ENCODE peak calls at places on chromosome 6, in five cellular contexts. F, A, L, V and S are unnamed samples.

GRCh38 chr6:31901415-31901952 is 402 bp downstream of the ZBTB12 start:
- DNase-seq in V (peak; percentile 59), F (peak; percentile 33), A (no peak), L (peak; percentile 54), S (peak; percentile 37)

GRCh38 chr6:6942826-6943225 is 164.9 kb upstream of the RREB1 start:
- DNase-seq in V (peak; percentile 84), L (peak; percentile 35), F (peak; percentile 46), A (no peak), S (peak; percentile 47)

GRCh38 chr6:120005292-120005976 is 655.9 kb upstream of the MAN1A1 start:
- DNase-seq in A (no peak), F (no peak), L (no peak), V (no peak), S (no peak)

GRCh38 chr6:34143196-34143883 is 2.5 kb downstream of the GRM4 start:
- DNase-seq in F (no peak), A (no peak), L (no peak), V (no peak), S (no peak)

GRCh38 chr6:5898563-5898962 is 108.2 kb downstream of the NRN1 start:
- DNase-seq in F (no peak), L (no peak), A (no peak), V (no peak), S (no peak)

GRCh38 chr6:213284-213683 is 79.0 kb upstream of the DUSP22 start:
- DNase-seq in F (no peak), A (no peak), V (no peak), L (no peak), S (no peak)

GRCh38 chr6:157684620-157685299 is 138.3 kb upstream of the SNX9 start:
- DNase-seq in A (no peak), V (no peak), F (no peak), L (no peak), S (no peak)

GRCh38 chr6:44446626-44447297 is 59.3 kb downstream of the CDC5L start:
- DNase-seq in F (no peak), V (peak; percentile 56), L (no peak), A (no peak), S (peak; percentile 80)

GRCh38 chr6:11194399-11195274 is 37.8 kb downstream of the NEDD9 start:
- DNase-seq in V (peak; percentile 94), L (no peak), F (no peak), A (no peak), S (peak; percentile 89)

GRCh38 chr6:133568970-133569889 is 319.7 kb upstream of the TCF21 start:
- DNase-seq in A (no peak), F (no peak), L (peak; percentile 43), V (peak; percentile 77), S (peak; percentile 82)

GRCh38 chr6:150691463-150691862 is 91.8 kb downstream of the PLEKHG1 start:
- DNase-seq in L (no peak), V (no peak), A (no peak), F (no peak), S (no peak)

GRCh38 chr6:41894366-41895299 is 542 bp downstream of the USP49 start:
- DNase-seq in V (peak; percentile 45), F (no peak), L (no peak), A (no peak), S (no peak)

GRCh38 chr6:151240861-151241642 is 1.3 kb downstream of the AKAP12 start:
- DNase-seq in F (no peak), A (no peak), L (peak; percentile 29), V (peak; percentile 92), S (peak; percentile 83)

GRCh38 chr6:34566830-34567546 is 10.9 kb upstream of the SPDEF start:
- DNase-seq in L (no peak), V (no peak), F (no peak), A (no peak), S (no peak)

GRCh38 chr6:139732451-139732850 is 358.0 kb upstream of the CITED2 start:
- DNase-seq in L (no peak), F (no peak), A (no peak), V (peak; percentile 54), S (peak; percentile 68)

GRCh38 chr6:161618816-161619454 is 345.1 kb upstream of the AGPAT4 start:
- DNase-seq in F (peak; percentile 57), A (no peak), L (peak; percentile 64), V (peak; percentile 88), S (peak; percentile 71)

GRCh38 chr6:87333591-87334181 is 4.6 kb upstream of the GJB7 start:
- DNase-seq in V (peak; percentile 61), A (no peak), F (no peak), L (no peak), S (no peak)

GRCh38 chr6:106609699-106610098 is 19.6 kb downstream of the RTN4IP1 start:
- DNase-seq in V (peak; percentile 57), F (no peak), L (no peak), A (no peak), S (peak; percentile 13)

GRCh38 chr6:44473870-44474631 is 86.5 kb downstream of the CDC5L start:
- DNase-seq in A (no peak), L (no peak), V (no peak), F (no peak), S (no peak)

GRCh38 chr6:145626857-145627256 is 108.5 kb downstream of the EPM2A start:
- DNase-seq in A (no peak), L (no peak), F (no peak), V (no peak), S (no peak)

GRCh38 chr6:90319979-90320667 is 23.5 kb upstream of the BACH2 start:
- DNase-seq in A (no peak), F (no peak), V (no peak), L (no peak), S (no peak)

GRCh38 chr6:7150381-7151064 is 42.8 kb downstream of the RREB1 start:
- DNase-seq in L (no peak), V (no peak), F (no peak), A (no peak), S (no peak)

GRCh38 chr6:136921936-136922679 is at the start of gene SLC35D3:
- DNase-seq in L (peak; percentile 43), V (no peak), A (no peak), F (no peak), S (peak; percentile 12)

GRCh38 chr6:42441661-42442081 is 10.1 kb downstream of the TRERF1 start:
- DNase-seq in V (peak; percentile 33), F (no peak), A (no peak), L (no peak), S (no peak)

GRCh38 chr6:169170583-169170955 is 83.1 kb downstream of the THBS2 start:
- DNase-seq in V (no peak), A (no peak), F (no peak), L (no peak), S (no peak)

GRCh38 chr6:112180095-112180820 is 74.1 kb downstream of the LAMA4 start:
- DNase-seq in A (no peak), V (peak; percentile 84), L (peak; percentile 32), F (peak; percentile 32), S (peak; percentile 89)

GRCh38 chr6:30500421-30501069 is 11.2 kb downstream of the HLA-E start:
- DNase-seq in A (no peak), V (no peak), F (no peak), L (no peak), S (peak; percentile 26)

GRCh38 chr6:11785953-11786579 is 7.5 kb upstream of the ADTRP start:
- DNase-seq in A (no peak), V (no peak), F (no peak), L (no peak), S (no peak)

GRCh38 chr6:85803721-85804120 is 161.0 kb upstream of the SYNCRIP start:
- DNase-seq in V (no peak), L (no peak), F (no peak), A (no peak), S (no peak)

GRCh38 chr6:87772597-87773530 is 70.8 kb upstream of the AKIRIN2 start:
- DNase-seq in V (no peak), L (no peak), A (no peak), F (no peak), S (no peak)

GRCh38 chr6:148324297-148325007 is 18.2 kb upstream of the SASH1 start:
- DNase-seq in L (no peak), F (no peak), V (no peak), A (no peak), S (no peak)

GRCh38 chr6:23145801-23146200 is 576.4 kb downstream of the HDGFL1 start:
- DNase-seq in A (no peak), F (no peak), V (no peak), L (no peak), S (peak; percentile 29)